ENCODE peak calls at places on chromosomes 3 and 15, in eight cellular contexts. One of them, this sample, is unnamed.

GRCh38 chr15:26372712-26373111 is 400.2 kb downstream of the GABRB3 start:
- DNase-seq in astrocyte of the cerebellum: no peak
- DNase-seq in ovary: no peak
- DNase-seq in heart right ventricle: no peak
- DNase-seq in ascending aorta: no peak
- DNase-seq in lower leg skin: no peak
- DNase-seq in CD8-positive, alpha-beta T cell: no peak
- DNase-seq in epithelial cell of esophagus: no peak
- DNase-seq in this sample: no peak

GRCh38 chr3:30162579-30162978 is 443.8 kb upstream of the TGFBR2 start:
- DNase-seq in astrocyte of the cerebellum: peak
- DNase-seq in ovary: no peak
- DNase-seq in heart right ventricle: no peak
- DNase-seq in ascending aorta: no peak
- DNase-seq in lower leg skin: no peak
- DNase-seq in CD8-positive, alpha-beta T cell: no peak
- DNase-seq in epithelial cell of esophagus: peak
- DNase-seq in this sample: peak

GRCh38 chr3:106423321-106424225 is 554.8 kb upstream of the CBLB start:
- DNase-seq in astrocyte of the cerebellum: no peak
- DNase-seq in ovary: no peak
- DNase-seq in heart right ventricle: no peak
- DNase-seq in ascending aorta: no peak
- DNase-seq in lower leg skin: no peak
- DNase-seq in CD8-positive, alpha-beta T cell: no peak
- DNase-seq in epithelial cell of esophagus: peak
- DNase-seq in this sample: no peak

GRCh38 chr3:150227839-150228238 is 180.3 kb upstream of the TSC22D2 start:
- DNase-seq in astrocyte of the cerebellum: peak
- DNase-seq in ovary: no peak
- DNase-seq in heart right ventricle: peak
- DNase-seq in ascending aorta: no peak
- DNase-seq in lower leg skin: no peak
- DNase-seq in CD8-positive, alpha-beta T cell: no peak
- DNase-seq in epithelial cell of esophagus: peak
- DNase-seq in this sample: peak

GRCh38 chr3:186988806-186989205 is 58.5 kb downstream of the ST6GAL1 start:
- DNase-seq in astrocyte of the cerebellum: no peak
- DNase-seq in ovary: no peak
- DNase-seq in heart right ventricle: no peak
- DNase-seq in ascending aorta: no peak
- DNase-seq in lower leg skin: no peak
- DNase-seq in CD8-positive, alpha-beta T cell: no peak
- DNase-seq in epithelial cell of esophagus: no peak
- DNase-seq in this sample: no peak

GRCh38 chr3:42803800-42804112 is 534 bp downstream of the HIGD1A start:
- DNase-seq in astrocyte of the cerebellum: no peak
- DNase-seq in ovary: peak
- DNase-seq in heart right ventricle: peak
- DNase-seq in ascending aorta: no peak
- DNase-seq in lower leg skin: no peak
- DNase-seq in CD8-positive, alpha-beta T cell: no peak
- DNase-seq in epithelial cell of esophagus: no peak
- DNase-seq in this sample: no peak

GRCh38 chr3:187744169-187745151 is 808 bp downstream of the BCL6 start:
- DNase-seq in astrocyte of the cerebellum: no peak
- DNase-seq in ovary: peak
- DNase-seq in heart right ventricle: peak
- DNase-seq in ascending aorta: peak
- DNase-seq in lower leg skin: no peak
- DNase-seq in CD8-positive, alpha-beta T cell: peak
- DNase-seq in epithelial cell of esophagus: peak
- DNase-seq in this sample: no peak

GRCh38 chr3:27165348-27165747 is 203.8 kb downstream of the NEK10 start:
- DNase-seq in astrocyte of the cerebellum: peak
- DNase-seq in ovary: no peak
- DNase-seq in heart right ventricle: no peak
- DNase-seq in ascending aorta: no peak
- DNase-seq in lower leg skin: peak
- DNase-seq in CD8-positive, alpha-beta T cell: no peak
- DNase-seq in epithelial cell of esophagus: no peak
- DNase-seq in this sample: peak

GRCh38 chr3:44355634-44356033 is 17.1 kb downstream of the TCAIM start:
- DNase-seq in astrocyte of the cerebellum: peak
- DNase-seq in ovary: no peak
- DNase-seq in heart right ventricle: peak
- DNase-seq in ascending aorta: peak
- DNase-seq in lower leg skin: no peak
- DNase-seq in CD8-positive, alpha-beta T cell: no peak
- DNase-seq in epithelial cell of esophagus: peak
- DNase-seq in this sample: peak

GRCh38 chr3:72375237-72376154 is 472.7 kb downstream of the SHQ1 start:
- DNase-seq in astrocyte of the cerebellum: no peak
- DNase-seq in ovary: no peak
- DNase-seq in heart right ventricle: no peak
- DNase-seq in ascending aorta: no peak
- DNase-seq in lower leg skin: no peak
- DNase-seq in CD8-positive, alpha-beta T cell: no peak
- DNase-seq in epithelial cell of esophagus: no peak
- DNase-seq in this sample: no peak

GRCh38 chr3:60282840-60283239 is 968.4 kb downstream of the FHIT start:
- DNase-seq in astrocyte of the cerebellum: no peak
- DNase-seq in ovary: no peak
- DNase-seq in heart right ventricle: no peak
- DNase-seq in ascending aorta: no peak
- DNase-seq in lower leg skin: no peak
- DNase-seq in CD8-positive, alpha-beta T cell: no peak
- DNase-seq in epithelial cell of esophagus: no peak
- DNase-seq in this sample: no peak

GRCh38 chr3:89565098-89565497 is 457.7 kb downstream of the EPHA3 start:
- DNase-seq in astrocyte of the cerebellum: no peak
- DNase-seq in ovary: no peak
- DNase-seq in heart right ventricle: no peak
- DNase-seq in ascending aorta: no peak
- DNase-seq in lower leg skin: no peak
- DNase-seq in CD8-positive, alpha-beta T cell: no peak
- DNase-seq in epithelial cell of esophagus: peak
- DNase-seq in this sample: peak

GRCh38 chr3:152519376-152519775 is 250.6 kb downstream of the MBNL1 start:
- DNase-seq in astrocyte of the cerebellum: peak
- DNase-seq in ovary: no peak
- DNase-seq in heart right ventricle: no peak
- DNase-seq in ascending aorta: no peak
- DNase-seq in lower leg skin: no peak
- DNase-seq in CD8-positive, alpha-beta T cell: no peak
- DNase-seq in epithelial cell of esophagus: no peak
- DNase-seq in this sample: no peak

GRCh38 chr3:152516195-152516594 is 247.5 kb downstream of the MBNL1 start:
- DNase-seq in astrocyte of the cerebellum: no peak
- DNase-seq in ovary: no peak
- DNase-seq in heart right ventricle: no peak
- DNase-seq in ascending aorta: no peak
- DNase-seq in lower leg skin: no peak
- DNase-seq in CD8-positive, alpha-beta T cell: no peak
- DNase-seq in epithelial cell of esophagus: no peak
- DNase-seq in this sample: no peak

GRCh38 chr3:152513301-152513960 is 244.7 kb downstream of the MBNL1 start:
- DNase-seq in astrocyte of the cerebellum: no peak
- DNase-seq in ovary: no peak
- DNase-seq in heart right ventricle: no peak
- DNase-seq in ascending aorta: no peak
- DNase-seq in lower leg skin: no peak
- DNase-seq in CD8-positive, alpha-beta T cell: no peak
- DNase-seq in epithelial cell of esophagus: no peak
- DNase-seq in this sample: no peak

GRCh38 chr3:152517517-152517916 is 248.8 kb downstream of the MBNL1 start:
- DNase-seq in astrocyte of the cerebellum: no peak
- DNase-seq in ovary: no peak
- DNase-seq in heart right ventricle: no peak
- DNase-seq in ascending aorta: no peak
- DNase-seq in lower leg skin: no peak
- DNase-seq in CD8-positive, alpha-beta T cell: no peak
- DNase-seq in epithelial cell of esophagus: no peak
- DNase-seq in this sample: no peak

GRCh38 chr3:152518346-152518745 is 249.6 kb downstream of the MBNL1 start:
- DNase-seq in astrocyte of the cerebellum: no peak
- DNase-seq in ovary: no peak
- DNase-seq in heart right ventricle: no peak
- DNase-seq in ascending aorta: no peak
- DNase-seq in lower leg skin: no peak
- DNase-seq in CD8-positive, alpha-beta T cell: no peak
- DNase-seq in epithelial cell of esophagus: no peak
- DNase-seq in this sample: no peak
- TF ChIP-seq CTCF in astrocyte of the cerebellum: no peak
- TF ChIP-seq CTCF in ovary: no peak
- TF ChIP-seq CTCF in heart right ventricle: no peak
- TF ChIP-seq CTCF in ascending aorta: no peak
- TF ChIP-seq CTCF in lower leg skin: no peak
- TF ChIP-seq CTCF in CD8-positive, alpha-beta T cell: no peak
- TF ChIP-seq CTCF in epithelial cell of esophagus: no peak
- TF ChIP-seq CTCF in this sample: no peak

GRCh38 chr3:181940703-181941102 is 229.0 kb downstream of the SOX2 start:
- DNase-seq in astrocyte of the cerebellum: no peak
- DNase-seq in ovary: no peak
- DNase-seq in heart right ventricle: no peak
- DNase-seq in ascending aorta: no peak
- DNase-seq in lower leg skin: no peak
- DNase-seq in CD8-positive, alpha-beta T cell: no peak
- DNase-seq in epithelial cell of esophagus: no peak
- DNase-seq in this sample: no peak

GRCh38 chr3:181941250-181941649 is 229.5 kb downstream of the SOX2 start:
- DNase-seq in astrocyte of the cerebellum: no peak
- DNase-seq in ovary: no peak
- DNase-seq in heart right ventricle: no peak
- DNase-seq in ascending aorta: no peak
- DNase-seq in lower leg skin: no peak
- DNase-seq in CD8-positive, alpha-beta T cell: no peak
- DNase-seq in epithelial cell of esophagus: no peak
- DNase-seq in this sample: no peak

GRCh38 chr3:181933052-181933618 is 221.4 kb downstream of the SOX2 start:
- DNase-seq in astrocyte of the cerebellum: no peak
- DNase-seq in ovary: no peak
- DNase-seq in heart right ventricle: no peak
- DNase-seq in ascending aorta: no peak
- DNase-seq in lower leg skin: no peak
- DNase-seq in CD8-positive, alpha-beta T cell: no peak
- DNase-seq in epithelial cell of esophagus: no peak
- DNase-seq in this sample: no peak

GRCh38 chr3:181935915-181936314 is 224.2 kb downstream of the SOX2 start:
- DNase-seq in astrocyte of the cerebellum: no peak
- DNase-seq in ovary: no peak
- DNase-seq in heart right ventricle: no peak
- DNase-seq in ascending aorta: no peak
- DNase-seq in lower leg skin: no peak
- DNase-seq in CD8-positive, alpha-beta T cell: no peak
- DNase-seq in epithelial cell of esophagus: no peak
- DNase-seq in this sample: no peak

DNA sequence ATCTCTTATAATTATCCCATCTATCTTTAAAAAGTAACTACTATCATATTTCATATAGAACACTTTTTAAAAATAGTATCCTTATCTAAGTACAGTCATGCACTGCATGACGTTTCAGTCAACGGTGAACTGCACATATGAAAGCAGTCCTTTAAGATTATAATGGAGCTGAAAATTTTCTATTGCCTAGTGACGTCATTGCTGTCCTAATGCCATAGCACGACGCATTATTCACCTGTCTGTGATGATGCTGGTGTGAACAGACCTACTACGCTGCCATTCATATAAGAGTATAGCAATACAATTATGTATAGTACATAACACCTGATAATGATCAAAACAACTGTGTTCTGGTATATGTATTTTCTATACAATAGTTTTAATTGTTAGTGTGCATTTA is 225.0 kb downstream of the SOX2 start:
- DNase-seq in astrocyte of the cerebellum: no peak
- DNase-seq in ovary: no peak
- DNase-seq in heart right ventricle: no peak
- DNase-seq in ascending aorta: no peak
- DNase-seq in lower leg skin: no peak
- DNase-seq in CD8-positive, alpha-beta T cell: no peak
- DNase-seq in epithelial cell of esophagus: no peak
- DNase-seq in this sample: no peak
- H3K4me3 ChIP-seq in astrocyte of the cerebellum: no peak
- H3K4me3 ChIP-seq in ovary: no peak
- H3K4me3 ChIP-seq in heart right ventricle: no peak
- H3K4me3 ChIP-seq in ascending aorta: no peak
- H3K4me3 ChIP-seq in lower leg skin: no peak
- H3K4me3 ChIP-seq in CD8-positive, alpha-beta T cell: no peak
- H3K4me3 ChIP-seq in epithelial cell of esophagus: no peak
- H3K4me3 ChIP-seq in this sample: no peak

GRCh38 chr15:62021991-62022600 is 38.2 kb downstream of the VPS13C start:
- DNase-seq in astrocyte of the cerebellum: no peak
- DNase-seq in ovary: no peak
- DNase-seq in heart right ventricle: no peak
- DNase-seq in ascending aorta: no peak
- DNase-seq in lower leg skin: no peak
- DNase-seq in CD8-positive, alpha-beta T cell: no peak
- DNase-seq in epithelial cell of esophagus: no peak
- DNase-seq in this sample: no peak
- TF ChIP-seq CTCF in astrocyte of the cerebellum: peak
- TF ChIP-seq CTCF in ovary: no peak
- TF ChIP-seq CTCF in heart right ventricle: no peak
- TF ChIP-seq CTCF in ascending aorta: no peak
- TF ChIP-seq CTCF in lower leg skin: no peak
- TF ChIP-seq CTCF in CD8-positive, alpha-beta T cell: no peak
- TF ChIP-seq CTCF in epithelial cell of esophagus: peak
- TF ChIP-seq CTCF in this sample: peak

GRCh38 chr3:98325055-98325454 is 28.6 kb upstream of the OR5K4 start:
- DNase-seq in astrocyte of the cerebellum: no peak
- DNase-seq in ovary: no peak
- DNase-seq in heart right ventricle: no peak
- DNase-seq in ascending aorta: no peak
- DNase-seq in lower leg skin: no peak
- DNase-seq in CD8-positive, alpha-beta T cell: no peak
- DNase-seq in epithelial cell of esophagus: peak
- DNase-seq in this sample: no peak
- H3K4me3 ChIP-seq in astrocyte of the cerebellum: no peak
- H3K4me3 ChIP-seq in ovary: no peak
- H3K4me3 ChIP-seq in heart right ventricle: no peak
- H3K4me3 ChIP-seq in ascending aorta: no peak
- H3K4me3 ChIP-seq in lower leg skin: no peak
- H3K4me3 ChIP-seq in CD8-positive, alpha-beta T cell: no peak
- H3K4me3 ChIP-seq in epithelial cell of esophagus: no peak
- H3K4me3 ChIP-seq in this sample: no peak

DNA sequence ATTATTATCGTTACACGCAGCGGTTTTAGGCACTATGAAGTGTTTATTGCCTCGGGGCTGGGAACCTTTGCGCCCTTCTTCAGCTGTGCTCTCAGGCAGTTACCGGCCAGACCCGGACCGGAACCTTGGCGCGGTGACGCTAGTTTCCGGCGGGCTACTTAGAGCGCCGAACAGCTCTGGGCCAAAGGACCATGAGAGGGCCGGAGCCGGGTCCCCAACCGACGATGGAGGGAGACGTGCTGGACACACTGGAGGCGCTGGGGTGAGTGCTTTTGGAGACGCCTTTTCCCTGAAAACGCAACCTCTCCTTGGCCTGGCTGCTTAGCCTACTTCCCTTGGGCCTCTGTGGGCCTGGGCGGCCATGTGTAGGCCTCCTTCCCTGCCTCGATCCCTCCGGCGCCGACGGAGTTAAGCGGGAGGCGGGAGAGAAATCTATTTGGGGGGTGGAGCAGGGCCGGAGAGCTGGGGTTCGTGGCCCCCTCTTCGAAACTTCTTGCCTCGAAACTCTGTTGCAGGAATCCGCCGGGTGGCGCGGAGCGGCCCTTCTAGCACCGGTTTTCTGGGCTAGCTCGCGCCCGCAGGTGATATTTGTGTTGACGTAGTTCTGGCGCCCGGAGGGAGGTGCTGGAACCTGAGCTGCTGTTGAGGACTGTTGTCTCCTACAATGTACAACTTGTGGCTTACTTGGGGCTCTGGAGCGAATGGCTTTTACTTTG is at the start of gene FAM98B:
- DNase-seq in astrocyte of the cerebellum: peak
- DNase-seq in ovary: peak
- DNase-seq in heart right ventricle: peak
- DNase-seq in ascending aorta: peak
- DNase-seq in lower leg skin: peak
- DNase-seq in CD8-positive, alpha-beta T cell: peak
- DNase-seq in epithelial cell of esophagus: peak
- DNase-seq in this sample: peak
- TF ChIP-seq CTCF in astrocyte of the cerebellum: peak
- TF ChIP-seq CTCF in ovary: no peak
- TF ChIP-seq CTCF in heart right ventricle: no peak
- TF ChIP-seq CTCF in ascending aorta: no peak
- TF ChIP-seq CTCF in lower leg skin: no peak
- TF ChIP-seq CTCF in CD8-positive, alpha-beta T cell: no peak
- TF ChIP-seq CTCF in epithelial cell of esophagus: peak
- TF ChIP-seq CTCF in this sample: no peak

This sample was measured in foreskin fibroblast.